ENCODE peak calls at places on chromosome 15, in eight cellular contexts. D, W, V, S, J, O, K and E are unnamed samples.

GRCh38 chr15:93830221-93830765 is 401.1 kb upstream of the MCTP2 start:
- DNase-seq in D (no peak), W (no peak), V (no peak), S (no peak), J (no peak), O (no peak), K (no peak), E (no peak)

GRCh38 chr15:42375941-42376340 is 16.6 kb downstream of the CAPN3 start:
- DNase-seq in D (no peak), W (no peak), V (no peak), S (no peak), J (no peak), O (no peak), K (no peak), E (no peak)

GRCh38 chr15:73870700-73871408 is 2.5 kb upstream of the TBC1D21 start:
- DNase-seq in D (no peak), W (peak), V (no peak), S (no peak), J (no peak), O (no peak), K (no peak), E (no peak)

GRCh38 chr15:62365795-62366442 is 200.8 kb upstream of the C2CD4B start:
- DNase-seq in D (no peak), W (no peak), V (no peak), S (no peak), J (no peak), O (no peak), K (no peak), E (no peak)

GRCh38 chr15:81194723-81195122 is 2.0 kb upstream of the IL16 start:
- DNase-seq in D (no peak), W (no peak), V (no peak), S (no peak), J (no peak), O (no peak), K (no peak), E (no peak)

GRCh38 chr15:69140306-69140705 is 20.1 kb upstream of the GLCE start:
- DNase-seq in D (no peak), W (no peak), V (no peak), S (no peak), J (no peak), O (no peak), K (no peak), E (no peak)

GRCh38 chr15:65991721-65992472 is 122.6 kb downstream of the RAB11A start:
- DNase-seq in D (no peak), W (no peak), V (no peak), S (no peak), J (no peak), O (no peak), K (no peak), E (no peak)

GRCh38 chr15:47398594-47398993 is 318.7 kb upstream of the SEMA6D start:
- DNase-seq in D (no peak), W (no peak), V (no peak), S (no peak), J (no peak), O (no peak), K (no peak), E (no peak)

GRCh38 chr15:37824717-37825382 is 109.6 kb upstream of the TMCO5A start:
- DNase-seq in D (peak), W (peak), V (no peak), S (no peak), J (no peak), O (no peak), K (no peak), E (no peak)